ENCODE peak calls at places on chromosomes 11 and 22, in seven cellular contexts. I, V, B, C, E, R and X are unnamed samples.

GRCh38 chr11:88534185-88534584 is 196.6 kb upstream of the CTSC start:
- DNase-seq in I (no peak), V (no peak), B (no peak), C (no peak), E (no peak), R (no peak), X (no peak)

GRCh38 chr22:44102121-44102520 is 78.0 kb downstream of the PARVB start:
- DNase-seq in I (no peak), V (no peak), B (no peak), C (no peak), E (no peak), R (no peak), X (no peak)

GRCh38 chr11:69138265-69138664 is 17.5 kb upstream of the SMIM38 start:
- DNase-seq in I (no peak), V (peak; percentile 49), B (no peak), C (no peak), E (no peak), R (peak; percentile 34), X (peak; percentile 69)

GRCh38 chr22:37638351-37639069 is 959 bp upstream of the SH3BP1 start:
- DNase-seq in I (no peak), V (peak; percentile 77), B (no peak), C (no peak), E (peak; percentile 26), R (no peak), X (no peak)

GRCh38 chr11:132844956-132845355 is 687.3 kb downstream of the OPCML start:
- DNase-seq in I (no peak), V (no peak), B (no peak), C (peak; percentile 6), E (no peak), R (no peak), X (peak; percentile 69)

GRCh38 chr11:122981388-122982264 is at the start of gene BSX:
- DNase-seq in I (peak; percentile 73), V (peak; percentile 98), B (no peak), C (peak; percentile 11), E (peak; percentile 41), R (peak; percentile 78), X (peak; percentile 62)

GRCh38 chr11:18490736-18491485 is 35.3 kb downstream of the LDHAL6A start:
- DNase-seq in I (no peak), V (no peak), B (no peak), C (no peak), E (no peak), R (no peak), X (no peak)

GRCh38 chr22:38144025-38144405 is 33.5 kb upstream of the BAIAP2L2 start:
- DNase-seq in I (no peak), V (no peak), B (no peak), C (no peak), E (no peak), R (peak; percentile 41), X (no peak)

GRCh38 chr22:37492428-37493344 is 6.5 kb upstream of the MFNG start:
- DNase-seq in I (no peak), V (peak; percentile 91), B (no peak), C (no peak), E (peak; percentile 53), R (peak; percentile 63), X (peak; percentile 55)

GRCh38 chr22:45453764-45454163 is 40.3 kb downstream of the RIBC2 start:
- DNase-seq in I (no peak), V (no peak), B (no peak), C (no peak), E (no peak), R (no peak), X (no peak)

GRCh38 chr11:125275905-125276634 is 111.5 kb downstream of the PKNOX2 start:
- DNase-seq in I (no peak), V (no peak), B (no peak), C (no peak), E (no peak), R (no peak), X (peak; percentile 77)

GRCh38 chr11:11987503-11988022 is 20.9 kb downstream of the DKK3 start:
- DNase-seq in I (no peak), V (peak; percentile 75), B (no peak), C (no peak), E (no peak), R (no peak), X (peak; percentile 30)

GRCh38 chr11:11025087-11025486 is 167.2 kb upstream of the ZBED5 start:
- DNase-seq in I (no peak), V (no peak), B (no peak), C (peak; percentile 37), E (no peak), R (no peak), X (peak; percentile 35)

GRCh38 chr11:46361283-46362145 is 14.3 kb downstream of the DGKZ start:
- DNase-seq in I (no peak), V (no peak), B (no peak), C (no peak), E (peak; percentile 69), R (peak; percentile 88), X (no peak)

GRCh38 chr22:23073506-23074229 is 3.3 kb downstream of the GNAZ start:
- DNase-seq in I (no peak), V (no peak), B (no peak), C (no peak), E (no peak), R (peak; percentile 39), X (no peak)

GRCh38 chr22:23369054-23369685 is 188.9 kb downstream of the BCR start:
- DNase-seq in I (no peak), V (peak; percentile 32), B (no peak), C (no peak), E (no peak), R (no peak), X (no peak)

GRCh38 chr11:94553938-94554337 is 10.2 kb downstream of the FUT4 start:
- DNase-seq in I (no peak), V (no peak), B (no peak), C (no peak), E (no peak), R (no peak), X (peak; percentile 64)

GRCh38 chr22:32996702-32997101 is 61.5 kb downstream of the SYN3 start:
- DNase-seq in I (no peak), V (no peak), B (no peak), C (peak; percentile 54), E (no peak), R (peak; percentile 91), X (peak; percentile 88)

GRCh38 chr22:30830907-30831306 is 136.2 kb downstream of the OSBP2 start:
- DNase-seq in I (no peak), V (peak; percentile 58), B (no peak), C (peak; percentile 98), E (no peak), R (no peak), X (peak; percentile 99)

GRCh38 chr11:17793642-17794170 is 59.1 kb downstream of the KCNC1 start:
- DNase-seq in I (no peak), V (no peak), B (no peak), C (no peak), E (no peak), R (no peak), X (no peak)

DNA sequence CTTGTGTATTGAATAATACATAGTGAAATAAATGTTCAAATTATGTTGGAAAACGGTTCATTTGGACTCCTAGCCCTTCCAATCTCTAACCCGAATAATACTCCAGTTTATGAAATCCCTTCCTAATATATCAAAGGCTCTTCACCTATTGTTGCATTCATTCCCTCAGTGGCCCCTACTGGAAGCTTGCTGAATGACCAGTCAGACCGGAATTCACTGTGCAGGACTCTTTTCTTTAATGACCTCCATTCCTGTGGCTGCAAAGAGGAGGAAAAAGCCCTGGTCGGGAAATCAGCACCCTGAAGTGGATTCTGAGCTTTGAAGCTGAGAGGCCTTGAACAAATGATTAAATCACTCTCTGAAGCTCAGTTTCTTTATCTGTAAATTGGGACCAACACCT is 19.1 kb upstream of the RCN1 start:
- DNase-seq in I (no peak), V (no peak), B (no peak), C (no peak), E (no peak), R (no peak), X (peak; percentile 57)
- TF ChIP-seq CTCF in I (peak; percentile 63), V (peak; percentile 70), B (no peak), C (peak; percentile 24), E (no peak), R (peak; percentile 43), X (peak; percentile 35)

GRCh38 chr11:111833524-111833923 is 37.9 kb downstream of the ALG9 start:
- DNase-seq in I (no peak), V (no peak), B (no peak), C (no peak), E (no peak), R (no peak), X (no peak)
- TF ChIP-seq CTCF in I (no peak), V (peak; percentile 52), B (no peak), C (no peak), E (no peak), R (no peak), X (peak; percentile 12)

GRCh38 chr11:32137869-32138268 is 47.0 kb downstream of the RCN1 start:
- DNase-seq in I (no peak), V (no peak), B (no peak), C (no peak), E (no peak), R (no peak), X (no peak)
- TF ChIP-seq CTCF in I (no peak), V (no peak), B (no peak), C (no peak), E (no peak), R (no peak), X (no peak)

GRCh38 chr11:129699711-129700304 is 115.8 kb upstream of the TMEM45B start:
- DNase-seq in I (no peak), V (no peak), B (no peak), C (no peak), E (no peak), R (peak; percentile 35), X (no peak)
- TF ChIP-seq CTCF in I (peak; percentile 23), V (peak; percentile 46), B (no peak), C (peak; percentile 45), E (no peak), R (no peak), X (peak; percentile 18)

DNA sequence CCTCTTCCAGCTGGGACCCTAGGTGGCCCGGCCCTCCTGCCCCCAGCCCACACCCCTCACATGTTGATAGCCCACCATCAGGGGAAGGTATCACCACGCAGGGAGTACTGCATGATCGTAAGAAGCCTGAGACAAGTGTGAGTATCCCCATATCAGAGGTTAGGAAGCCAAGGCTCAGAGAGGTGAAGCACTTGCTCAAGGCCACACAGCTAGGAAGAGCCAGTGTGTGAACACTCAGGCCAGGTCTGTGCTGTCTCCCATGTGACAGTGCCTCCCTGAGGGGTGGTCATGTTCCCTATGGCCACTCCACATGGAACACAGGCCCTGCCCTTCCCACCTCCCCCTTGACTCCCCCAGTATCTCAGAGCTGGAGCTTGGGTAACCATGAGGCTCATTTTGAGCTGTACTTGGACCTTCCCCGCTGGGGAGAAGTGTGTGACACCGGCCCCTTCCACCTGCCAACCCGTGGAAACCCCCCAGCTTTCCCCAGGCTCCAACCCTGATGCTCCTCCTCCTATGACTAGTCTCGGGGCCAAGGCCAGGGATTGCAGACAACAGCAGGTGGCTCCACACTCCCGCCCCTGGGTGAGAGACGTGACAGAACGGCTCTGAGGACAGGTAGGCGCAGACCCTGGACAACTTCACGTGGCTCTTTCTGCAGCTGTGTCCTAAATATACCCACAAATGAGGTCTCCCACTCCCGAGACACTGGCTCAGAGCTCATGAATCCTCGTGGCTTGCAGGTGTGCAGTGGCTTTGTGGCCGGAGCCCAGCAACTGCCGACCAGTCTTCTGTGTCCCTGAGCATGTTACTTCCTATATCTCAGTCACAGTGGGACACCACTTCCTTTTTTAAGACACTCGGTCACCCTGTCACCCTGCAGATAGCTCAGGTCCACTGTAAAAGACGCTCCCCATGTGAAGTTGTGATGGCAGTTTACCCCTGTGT is 55.3 kb downstream of the NECTIN1 start:
- DNase-seq in I (no peak), V (peak; percentile 76), B (no peak), C (no peak), E (no peak), R (no peak), X (no peak)
- TF ChIP-seq CTCF in I (no peak), V (peak; percentile 40), B (peak; percentile 11), C (peak; percentile 61), E (no peak), R (no peak), X (no peak)